ENCODE peak calls at places on chromosomes 4 and X, in nine cellular contexts. Q, D, L, R, O, F, W, S and N are unnamed samples. For H3K4me1 and H3K27me3, the result is how much of the 10 kb centered on the place peaks cover.

GRCh38 chr4:146335763-146336412 is 121.5 kb downstream of the REELD1 start:
- DNase-seq in R (no peak), D (no peak), L (no peak), O (no peak), W (no peak), S (no peak), F (no peak), Q (no peak), N (no peak)

GRCh38 chrX:76427560-76428242 is at the start of gene MAGEE1:
- DNase-seq in S (peak), O (peak), L (peak), F (peak), R (peak), D (peak), W (peak), Q (peak), N (peak)

GRCh38 chrX:14675500-14675899 is 146.2 kb downstream of the GLRA2 start:
- DNase-seq in O (no peak), L (no peak), F (no peak), S (no peak), W (no peak), R (no peak), D (no peak), Q (no peak), N (no peak)

GRCh38 chrX:150293311-150294013 is 69.7 kb upstream of the MAMLD1 start:
- DNase-seq in D (no peak), R (no peak), Q (no peak), F (no peak), O (no peak), L (no peak), S (no peak), W (no peak), N (no peak)

GRCh38 chrX:41922694-41923171 is 621 bp downstream of the CASK start:
- DNase-seq in R (peak), Q (peak), W (peak), L (no peak), O (peak), D (peak), S (no peak), F (no peak), N (no peak)

GRCh38 chrX:72182924-72183323 is 1.4 kb downstream of the PIN4 start:
- DNase-seq in W (no peak), L (no peak), Q (no peak), F (no peak), O (no peak), D (no peak), S (no peak), R (no peak), N (no peak)

GRCh38 chr4:2252530-2252924 is 9.4 kb downstream of the MXD4 start:
- DNase-seq in F (no peak), S (no peak), O (no peak), Q (peak), W (no peak), L (peak), D (no peak), R (no peak), N (no peak)

GRCh38 chr4:60805500-60806313 is 394.4 kb upstream of the ADGRL3 start:
- DNase-seq in D (peak), L (no peak), F (no peak), S (peak), R (no peak), Q (no peak), W (peak), O (no peak), N (peak)

GRCh38 chr4:185307136-185307950 is 88.4 kb downstream of the LRP2BP start:
- DNase-seq in F (no peak), Q (no peak), S (peak), O (no peak), W (peak), L (no peak), D (peak), R (no peak), N (no peak)

GRCh38 chrX:75746891-75747639 is 38.0 kb downstream of the MAGEE2 start:
- DNase-seq in W (peak), L (no peak), Q (peak), R (peak), O (no peak), S (no peak), D (peak), F (no peak), N (no peak)

GRCh38 chr4:80129785-80130184 is 56.8 kb upstream of the ANTXR2 start:
- DNase-seq in O (no peak), W (no peak), S (no peak), R (no peak), Q (no peak), D (no peak), L (no peak), F (no peak), N (no peak)

GRCh38 chr4:99723555-99724450 is 66.2 kb upstream of the C4orf54 start:
- DNase-seq in F (peak), O (peak), Q (peak), S (peak), R (peak), W (no peak), D (no peak), L (no peak), N (no peak)

GRCh38 chr4:76498550-76498949 is 63.5 kb downstream of the SHROOM3 start:
- DNase-seq in F (no peak), O (no peak), Q (no peak), L (no peak), D (no peak), S (no peak), R (no peak), W (no peak), N (no peak)

GRCh38 chr4:41185614-41186609 is 28.4 kb downstream of the APBB2 start:
- DNase-seq in S (peak), R (no peak), O (no peak), L (no peak), W (no peak), Q (no peak), F (no peak), D (no peak), N (no peak)

GRCh38 chr4:99790796-99791617 is 25.6 kb upstream of the DAPP1 start:
- DNase-seq in Q (no peak), O (no peak), L (no peak), W (no peak), F (no peak), D (no peak), R (no peak), S (no peak), N (no peak)

GRCh38 chrX:52574416-52575275 is 57.8 kb upstream of the XAGE1B start:
- DNase-seq in D (peak), S (peak), L (no peak), O (no peak), R (no peak), F (no peak), W (peak), Q (peak), N (peak)

GRCh38 chrX:20374866-20375530 is 108.3 kb upstream of the RPS6KA3 start:
- DNase-seq in D (no peak), Q (no peak), R (no peak), F (no peak), W (no peak), S (no peak), O (no peak), L (no peak), N (no peak)

GRCh38 chrX:45758319-45758718 is 557.6 kb upstream of the DIPK2B start:
- DNase-seq in W (no peak), D (no peak), L (no peak), F (no peak), Q (no peak), S (peak), R (no peak), O (no peak), N (no peak)

GRCh38 chr4:143626134-143626859 is 74.2 kb downstream of the FREM3 start:
- DNase-seq in S (no peak), L (no peak), F (peak), R (peak), D (no peak), W (no peak), O (peak), Q (peak), N (no peak)

GRCh38 chr4:152072001-152072485 is 311.2 kb upstream of the GATB start:
- DNase-seq in W (no peak), Q (no peak), L (no peak), S (peak), F (no peak), O (no peak), R (peak), D (no peak), N (no peak)

GRCh38 chrX:34875204-34875603 is 67.4 kb upstream of the FAM47B start:
- DNase-seq in L (no peak), F (no peak), W (no peak), R (no peak), Q (no peak), O (no peak), S (peak), D (no peak), N (no peak)

GRCh38 chr4:155248002-155248896 is 39.8 kb downstream of the NPY2R start:
- DNase-seq in D (peak), S (no peak), L (no peak), R (no peak), W (peak), Q (no peak), F (no peak), O (no peak), N (no peak)

GRCh38 chrX:29852767-29853166 is 362.6 kb upstream of the MAGEB2 start:
- DNase-seq in R (no peak), O (no peak), Q (no peak), F (no peak), L (no peak), D (no peak), S (peak), W (no peak), N (no peak)

GRCh38 chr4:151356510-151356909 is 31.1 kb upstream of the SH3D19 start:
- DNase-seq in O (no peak), L (no peak), D (no peak), S (peak), F (no peak), R (no peak), W (no peak), Q (no peak), N (no peak)

GRCh38 chr4:99324978-99325377 is 3.8 kb upstream of the ADH1B start:
- DNase-seq in L (no peak), F (peak), R (peak), Q (peak), W (no peak), S (peak), O (peak), D (no peak), N (no peak)

GRCh38 chr4:7822858-7823257 is 116.8 kb downstream of the AFAP1 start:
- DNase-seq in F (peak), O (no peak), L (no peak), W (no peak), S (no peak), D (no peak), R (peak), Q (peak), N (no peak)

GRCh38 chr4:7826909-7827306 is 112.8 kb downstream of the AFAP1 start:
- DNase-seq in R (no peak), L (no peak), S (no peak), F (peak), W (no peak), O (no peak), D (no peak), Q (no peak), N (no peak)

GRCh38 chr4:7826176-7826908 is 113.3 kb downstream of the AFAP1 start:
- DNase-seq in D (no peak), L (no peak), O (no peak), S (no peak), F (peak), Q (no peak), R (no peak), W (no peak), N (no peak)

GRCh38 chr4:7823416-7823824 is 116.2 kb downstream of the AFAP1 start:
- DNase-seq in O (no peak), Q (peak), F (peak), D (no peak), R (peak), W (no peak), S (no peak), L (no peak), N (no peak)

DNA sequence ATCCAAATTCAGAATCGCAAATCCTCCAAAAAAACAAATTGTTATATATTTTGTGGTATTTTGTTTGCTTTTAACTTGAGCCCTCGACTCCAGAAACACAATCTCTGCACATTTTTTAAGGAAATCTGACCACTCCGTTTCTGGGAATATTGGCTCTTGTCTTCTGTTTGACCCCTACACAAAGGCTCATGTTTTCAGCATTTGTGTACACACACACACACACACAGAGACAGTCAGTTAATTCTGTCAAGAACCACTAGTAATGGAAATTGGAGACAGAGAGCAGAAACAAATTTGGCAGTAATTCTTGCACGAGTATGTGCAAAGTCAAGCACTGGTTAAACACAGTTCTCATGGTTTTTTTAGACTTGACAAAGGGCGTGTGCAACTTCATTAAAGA is 115.4 kb downstream of the AFAP1 start:
- DNase-seq in R (no peak), F (no peak), O (no peak), D (no peak), Q (no peak), L (no peak), W (no peak), S (peak), N (no peak)
- H3K4me1 ChIP-seq in R (half or more), F (half or more), O (under half), D (under half), Q (half or more), L (under half), W (under half), S (under half), N (under half)

GRCh38 chrX:2584216-2584615 is 83.4 kb upstream of the DHRSX start:
- DNase-seq in D (peak), F (no peak), R (no peak), O (no peak), L (no peak), Q (no peak), S (no peak), W (peak), N (no peak)

GRCh38 chrX:2587146-2587545 is 86.4 kb upstream of the DHRSX start:
- DNase-seq in S (no peak), Q (no peak), F (no peak), W (no peak), R (no peak), L (no peak), D (no peak), O (no peak), N (no peak)

GRCh38 chrX:2581296-2581695 is 80.5 kb upstream of the DHRSX start:
- DNase-seq in L (no peak), D (no peak), F (no peak), W (no peak), R (no peak), S (no peak), Q (no peak), O (no peak), N (no peak)

GRCh38 chrX:2584659-2585470 is 84.1 kb upstream of the DHRSX start:
- DNase-seq in R (no peak), L (no peak), W (peak), D (peak), F (no peak), O (no peak), Q (no peak), S (no peak), N (no peak)

DNA sequence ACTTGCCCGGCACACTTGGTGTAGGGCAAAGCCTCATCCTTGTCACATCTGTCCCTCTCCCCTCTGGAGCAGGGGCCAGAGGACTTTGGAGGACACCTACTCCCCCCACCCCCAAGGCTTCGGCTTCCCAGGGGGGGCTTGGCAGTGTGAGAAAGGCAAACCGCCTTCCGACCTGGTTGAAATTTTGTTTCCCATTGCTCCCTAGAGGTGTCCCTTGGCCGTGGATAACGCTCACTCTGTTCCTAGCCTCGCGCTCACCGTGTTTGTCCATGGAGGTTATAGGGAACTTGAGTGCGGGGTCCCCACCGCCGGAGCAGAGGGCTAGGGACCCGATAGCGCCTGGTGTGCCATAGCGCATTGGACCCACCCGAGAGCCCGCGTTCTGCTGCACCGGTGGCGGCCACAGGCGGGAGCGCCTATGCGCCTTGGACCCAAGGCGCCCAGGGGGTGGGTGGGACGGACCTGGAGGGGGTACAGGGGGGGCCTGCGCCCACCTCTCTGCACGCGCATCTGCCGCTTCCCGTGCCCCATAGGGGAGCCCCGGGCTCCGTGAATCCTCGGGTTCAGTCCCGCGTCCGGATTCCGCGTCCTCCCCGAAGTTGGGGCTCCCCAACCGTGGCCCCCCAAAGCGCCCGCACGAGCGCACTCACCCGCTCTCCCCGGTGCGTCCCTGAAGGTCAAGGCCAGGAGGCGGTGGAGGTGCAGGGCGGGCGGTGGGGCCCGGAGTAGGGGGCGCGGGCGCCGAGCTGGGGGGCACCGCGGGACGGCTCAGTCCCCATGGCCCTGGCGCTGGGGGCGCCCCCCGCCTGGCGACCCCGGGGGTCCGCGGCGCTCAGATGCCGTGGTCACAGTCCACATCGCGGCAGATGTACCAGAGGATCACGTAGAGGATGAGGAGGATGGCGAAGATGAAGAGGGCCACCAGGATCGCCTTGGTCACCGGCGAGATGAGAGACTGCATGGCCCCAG is 82.7 kb upstream of the DHRSX start:
- DNase-seq in O (no peak), F (no peak), D (peak), R (no peak), S (no peak), L (no peak), Q (no peak), W (peak), N (no peak)
- H3K27me3 ChIP-seq in O (under half), F (under half), D (half or more), R (under half), S (under half), L (under half), Q (under half), W (half or more), N (under half)

DNA sequence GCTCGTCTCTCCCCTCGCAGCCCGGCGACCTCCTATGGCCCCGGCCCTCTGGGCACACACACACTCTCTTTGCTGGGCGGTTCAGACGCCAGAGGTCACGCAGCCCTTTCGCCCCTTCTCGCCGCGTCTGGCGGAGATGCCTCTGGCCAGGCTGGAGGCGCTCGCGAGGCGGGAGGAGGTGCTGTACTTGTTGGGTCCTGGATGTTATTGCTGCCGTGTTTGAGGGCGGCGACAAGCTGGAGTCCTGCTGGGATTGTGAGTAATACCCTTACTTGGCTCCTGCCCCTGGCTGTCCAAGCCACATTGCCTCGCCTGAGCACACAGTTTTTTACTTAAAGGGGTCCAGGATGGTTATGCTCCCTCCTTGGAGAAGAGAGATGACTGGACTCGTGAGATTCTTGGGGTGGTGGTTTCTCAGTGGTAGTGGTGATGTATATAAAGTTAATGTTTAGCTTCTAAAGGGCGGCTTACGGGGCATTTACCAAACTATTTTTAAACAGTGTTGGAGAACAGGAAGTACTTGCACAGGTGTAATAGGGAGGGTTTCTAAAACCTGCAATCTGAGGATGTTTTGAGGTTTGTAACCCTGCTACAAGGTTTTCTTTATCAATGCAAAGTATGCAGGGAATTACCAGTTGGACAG is 572 bp downstream of the USP53 start:
- DNase-seq in Q (peak), D (peak), O (peak), F (peak), R (peak), S (peak), W (peak), L (peak), N (peak)
- H3K4me1 ChIP-seq in Q (under half), D (under half), O (under half), F (under half), R (under half), S (under half), W (under half), L (under half), N (under half)

DNA sequence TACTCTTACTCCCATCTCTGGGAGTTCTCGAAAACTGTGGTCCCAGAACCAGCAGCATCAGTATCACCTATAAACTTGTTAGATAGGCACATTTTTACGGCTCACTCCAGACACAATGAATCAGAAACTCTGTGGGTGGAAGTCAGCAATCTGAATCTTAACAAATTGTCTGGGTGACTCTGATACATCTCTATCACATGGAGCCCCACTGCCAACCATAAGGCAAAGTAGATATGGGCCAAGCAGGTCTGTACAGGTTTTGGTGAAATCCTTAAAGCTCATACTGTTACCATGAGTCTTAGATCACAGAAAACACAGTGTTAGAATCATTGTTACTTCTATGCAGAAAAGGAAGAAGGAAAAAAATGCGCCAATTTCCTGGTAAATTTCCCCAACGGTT is 122.5 kb upstream of the HCCS start:
- DNase-seq in S (no peak), F (no peak), D (no peak), L (no peak), R (no peak), O (no peak), W (no peak), Q (no peak), N (no peak)
- H3K27me3 ChIP-seq in S (under half), F (under half), D (under half), L (under half), R (under half), O (under half), W (under half), Q (under half), N (under half)

DNA sequence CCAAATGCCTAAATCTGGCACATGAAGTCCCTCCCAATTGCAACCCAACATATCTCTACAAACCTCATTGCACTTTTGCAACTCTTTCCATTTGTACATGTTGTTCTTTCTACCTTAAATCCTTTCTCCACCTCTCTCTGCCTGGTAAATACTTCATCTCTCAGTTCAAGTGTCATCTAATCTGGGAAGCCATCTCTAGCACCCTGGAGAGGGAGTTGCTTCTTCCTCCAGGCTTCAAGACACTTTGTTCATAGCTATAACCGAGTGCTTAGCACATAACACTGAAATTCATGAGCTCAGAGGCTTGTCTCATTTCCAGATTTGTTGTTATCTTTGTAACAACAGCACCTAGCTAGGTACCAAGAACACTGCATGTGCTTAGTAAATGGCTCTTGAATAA is 114.8 kb upstream of the NAP1L5 start:
- DNase-seq in D (no peak), F (no peak), R (no peak), Q (no peak), L (no peak), S (no peak), O (no peak), W (no peak), N (no peak)
- H3K4me1 ChIP-seq in D (under half), F (under half), R (half or more), Q (half or more), L (under half), S (under half), O (under half), W (under half), N (under half)

GRCh38 chrX:153706799-153707198 is 17.4 kb downstream of the BCAP31 start:
- DNase-seq in L (no peak), O (no peak), F (no peak), R (no peak), D (no peak), S (no peak), W (no peak), Q (no peak), N (no peak)
- H3K27me3 ChIP-seq in L (under half), O (under half), F (under half), R (under half), D (under half), S (under half), W (under half), Q (under half), N (under half)